ENCODE peak calls at places on chromosomes 6 and 20, in eight cellular contexts. One of them, this sample, is unnamed. For H3K4me1 and H3K36me3, the result is how much of the 10 kb centered on the place peaks cover.

GRCh38 chr6:163337958-163338357 is 76.6 kb upstream of the QKI start:
- DNase-seq in GM23338: no peak
- DNase-seq in endothelial cell of umbilical vein: no peak
- DNase-seq in sigmoid colon: no peak
- DNase-seq in stomach: no peak
- DNase-seq in suprapubic skin: no peak
- DNase-seq in Panc1: no peak
- DNase-seq in breast epithelium: no peak
- DNase-seq in this sample: no peak

GRCh38 chr6:36729169-36729549 is 31.5 kb downstream of the RAB44 start:
- DNase-seq in stomach: no peak
- DNase-seq in GM23338: no peak
- DNase-seq in breast epithelium: no peak
- DNase-seq in endothelial cell of umbilical vein: no peak
- DNase-seq in sigmoid colon: no peak
- DNase-seq in suprapubic skin: no peak
- DNase-seq in Panc1: no peak
- DNase-seq in this sample: no peak

GRCh38 chr20:64205611-64206026 is 41.4 kb downstream of the MYT1 start:
- DNase-seq in endothelial cell of umbilical vein: no peak
- DNase-seq in stomach: no peak
- DNase-seq in Panc1: no peak
- DNase-seq in breast epithelium: no peak
- DNase-seq in sigmoid colon: no peak
- DNase-seq in suprapubic skin: no peak
- DNase-seq in GM23338: no peak
- DNase-seq in this sample: no peak

GRCh38 chr6:35377002-35377401 is 34.6 kb downstream of the PPARD start:
- DNase-seq in Panc1: no peak
- DNase-seq in sigmoid colon: no peak
- DNase-seq in suprapubic skin: no peak
- DNase-seq in endothelial cell of umbilical vein: no peak
- DNase-seq in breast epithelium: no peak
- DNase-seq in stomach: no peak
- DNase-seq in GM23338: no peak
- DNase-seq in this sample: no peak

GRCh38 chr6:37343248-37343647 is 10.5 kb upstream of the RNF8 start:
- DNase-seq in stomach: no peak
- DNase-seq in suprapubic skin: no peak
- DNase-seq in Panc1: no peak
- DNase-seq in sigmoid colon: no peak
- DNase-seq in breast epithelium: no peak
- DNase-seq in endothelial cell of umbilical vein: no peak
- DNase-seq in GM23338: no peak
- DNase-seq in this sample: no peak

GRCh38 chr20:549720-550496 is 6.3 kb upstream of the CSNK2A1 start:
- DNase-seq in breast epithelium: no peak
- DNase-seq in GM23338: no peak
- DNase-seq in endothelial cell of umbilical vein: no peak
- DNase-seq in sigmoid colon: no peak
- DNase-seq in suprapubic skin: no peak
- DNase-seq in Panc1: no peak
- DNase-seq in stomach: no peak
- DNase-seq in this sample: no peak

GRCh38 chr6:154914288-154914687 is 80.8 kb upstream of the TIAM2 start:
- DNase-seq in sigmoid colon: no peak
- DNase-seq in breast epithelium: no peak
- DNase-seq in GM23338: no peak
- DNase-seq in Panc1: no peak
- DNase-seq in endothelial cell of umbilical vein: peak
- DNase-seq in suprapubic skin: peak
- DNase-seq in stomach: no peak
- DNase-seq in this sample: no peak

GRCh38 chr20:2173186-2173585 is 71.6 kb downstream of the STK35 start:
- DNase-seq in GM23338: no peak
- DNase-seq in sigmoid colon: no peak
- DNase-seq in breast epithelium: no peak
- DNase-seq in suprapubic skin: peak
- DNase-seq in endothelial cell of umbilical vein: no peak
- DNase-seq in Panc1: no peak
- DNase-seq in stomach: peak
- DNase-seq in this sample: no peak

GRCh38 chr6:33712914-33713313 is 1.4 kb upstream of the UQCC2 start:
- DNase-seq in stomach: no peak
- DNase-seq in endothelial cell of umbilical vein: no peak
- DNase-seq in breast epithelium: no peak
- DNase-seq in sigmoid colon: no peak
- DNase-seq in Panc1: no peak
- DNase-seq in GM23338: no peak
- DNase-seq in suprapubic skin: no peak
- DNase-seq in this sample: no peak

GRCh38 chr20:60147004-60147403 is 188.8 kb downstream of the CDH26 start:
- DNase-seq in endothelial cell of umbilical vein: no peak
- DNase-seq in breast epithelium: no peak
- DNase-seq in GM23338: no peak
- DNase-seq in suprapubic skin: no peak
- DNase-seq in Panc1: no peak
- DNase-seq in stomach: no peak
- DNase-seq in sigmoid colon: no peak
- DNase-seq in this sample: no peak

GRCh38 chr6:159044899-159045727 is at the start of gene TAGAP:
- DNase-seq in Panc1: no peak
- DNase-seq in GM23338: no peak
- DNase-seq in sigmoid colon: peak
- DNase-seq in suprapubic skin: no peak
- DNase-seq in stomach: peak
- DNase-seq in breast epithelium: no peak
- DNase-seq in endothelial cell of umbilical vein: no peak
- DNase-seq in this sample: peak

GRCh38 chr6:1396952-1397868 is 7.8 kb downstream of the FOXF2 start:
- DNase-seq in endothelial cell of umbilical vein: peak
- DNase-seq in sigmoid colon: peak
- DNase-seq in GM23338: peak
- DNase-seq in breast epithelium: no peak
- DNase-seq in Panc1: peak
- DNase-seq in suprapubic skin: peak
- DNase-seq in stomach: peak
- DNase-seq in this sample: no peak
- TF ChIP-seq POLR2AphosphoS5 in endothelial cell of umbilical vein: no peak
- TF ChIP-seq POLR2AphosphoS5 in sigmoid colon: peak
- TF ChIP-seq POLR2AphosphoS5 in GM23338: no peak
- TF ChIP-seq POLR2AphosphoS5 in breast epithelium: no peak
- TF ChIP-seq POLR2AphosphoS5 in Panc1: no peak
- TF ChIP-seq POLR2AphosphoS5 in suprapubic skin: no peak
- TF ChIP-seq POLR2AphosphoS5 in stomach: peak
- TF ChIP-seq POLR2AphosphoS5 in this sample: no peak

GRCh38 chr20:50085146-50085480 is 27.8 kb downstream of the UBE2V1 start:
- DNase-seq in Panc1: no peak
- DNase-seq in breast epithelium: peak
- DNase-seq in sigmoid colon: no peak
- DNase-seq in suprapubic skin: peak
- DNase-seq in GM23338: no peak
- DNase-seq in endothelial cell of umbilical vein: no peak
- DNase-seq in stomach: no peak
- DNase-seq in this sample: no peak

GRCh38 chr20:50085481-50086365 is 27.2 kb downstream of the UBE2V1 start:
- DNase-seq in suprapubic skin: peak
- DNase-seq in GM23338: peak
- DNase-seq in breast epithelium: no peak
- DNase-seq in endothelial cell of umbilical vein: peak
- DNase-seq in Panc1: no peak
- DNase-seq in stomach: no peak
- DNase-seq in sigmoid colon: no peak
- DNase-seq in this sample: no peak

GRCh38 chr20:50077818-50078601 is 34.9 kb downstream of the UBE2V1 start:
- DNase-seq in endothelial cell of umbilical vein: no peak
- DNase-seq in stomach: no peak
- DNase-seq in Panc1: no peak
- DNase-seq in GM23338: no peak
- DNase-seq in suprapubic skin: peak
- DNase-seq in breast epithelium: peak
- DNase-seq in sigmoid colon: no peak
- DNase-seq in this sample: no peak

GRCh38 chr20:50088022-50088421 is 24.9 kb downstream of the UBE2V1 start:
- DNase-seq in breast epithelium: no peak
- DNase-seq in GM23338: no peak
- DNase-seq in Panc1: no peak
- DNase-seq in suprapubic skin: no peak
- DNase-seq in endothelial cell of umbilical vein: no peak
- DNase-seq in stomach: no peak
- DNase-seq in sigmoid colon: no peak
- DNase-seq in this sample: no peak

GRCh38 chr20:50083034-50083433 is 29.9 kb downstream of the UBE2V1 start:
- DNase-seq in endothelial cell of umbilical vein: no peak
- DNase-seq in breast epithelium: peak
- DNase-seq in suprapubic skin: peak
- DNase-seq in sigmoid colon: no peak
- DNase-seq in Panc1: no peak
- DNase-seq in GM23338: no peak
- DNase-seq in stomach: no peak
- DNase-seq in this sample: no peak
- H3K4me1 ChIP-seq in endothelial cell of umbilical vein: under half
- H3K4me1 ChIP-seq in breast epithelium: under half
- H3K4me1 ChIP-seq in suprapubic skin: under half
- H3K4me1 ChIP-seq in sigmoid colon: under half
- H3K4me1 ChIP-seq in Panc1: under half
- H3K4me1 ChIP-seq in GM23338: under half
- H3K4me1 ChIP-seq in stomach: under half
- H3K4me1 ChIP-seq in this sample: under half

GRCh38 chr6:94052754-94053153 is 633.4 kb upstream of the EPHA7 start:
- DNase-seq in GM23338: peak
- DNase-seq in sigmoid colon: no peak
- DNase-seq in breast epithelium: no peak
- DNase-seq in Panc1: peak
- DNase-seq in stomach: no peak
- DNase-seq in endothelial cell of umbilical vein: no peak
- DNase-seq in suprapubic skin: no peak
- DNase-seq in this sample: no peak
- H3K36me3 ChIP-seq in GM23338: under half
- H3K36me3 ChIP-seq in sigmoid colon: under half
- H3K36me3 ChIP-seq in breast epithelium: under half
- H3K36me3 ChIP-seq in Panc1: under half
- H3K36me3 ChIP-seq in stomach: under half
- H3K36me3 ChIP-seq in endothelial cell of umbilical vein: under half
- H3K36me3 ChIP-seq in suprapubic skin: under half
- H3K36me3 ChIP-seq in this sample: under half

DNA sequence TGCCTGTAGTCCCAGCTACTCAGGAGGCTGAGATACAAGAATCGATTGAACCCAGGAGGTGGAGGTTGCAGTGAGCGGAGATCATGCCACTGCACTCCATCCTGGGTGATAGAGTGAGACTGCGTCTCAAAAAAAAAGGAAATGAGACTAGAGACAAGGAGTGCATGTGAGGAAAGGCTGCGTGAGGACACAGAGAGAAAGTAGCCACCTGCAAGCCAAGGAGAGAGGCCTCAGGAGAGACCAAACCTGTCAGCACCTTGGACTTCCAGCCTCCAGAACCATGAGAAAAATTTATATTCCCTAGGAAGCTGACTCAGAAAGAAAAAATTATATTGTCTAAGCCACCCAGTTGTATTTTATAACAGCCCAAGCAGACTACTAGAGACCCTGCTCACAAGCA is 7.4 kb upstream of the BEND3 start:
- DNase-seq in endothelial cell of umbilical vein: no peak
- DNase-seq in suprapubic skin: no peak
- DNase-seq in Panc1: no peak
- DNase-seq in sigmoid colon: no peak
- DNase-seq in GM23338: no peak
- DNase-seq in stomach: no peak
- DNase-seq in breast epithelium: no peak
- DNase-seq in this sample: no peak
- TF ChIP-seq POLR2AphosphoS5 in endothelial cell of umbilical vein: no peak
- TF ChIP-seq POLR2AphosphoS5 in suprapubic skin: no peak
- TF ChIP-seq POLR2AphosphoS5 in Panc1: no peak
- TF ChIP-seq POLR2AphosphoS5 in sigmoid colon: no peak
- TF ChIP-seq POLR2AphosphoS5 in GM23338: no peak
- TF ChIP-seq POLR2AphosphoS5 in stomach: no peak
- TF ChIP-seq POLR2AphosphoS5 in breast epithelium: no peak
- TF ChIP-seq POLR2AphosphoS5 in this sample: no peak

GRCh38 chr6:168892031-168892430 is 361.6 kb downstream of the THBS2 start:
- DNase-seq in Panc1: no peak
- DNase-seq in stomach: no peak
- DNase-seq in endothelial cell of umbilical vein: no peak
- DNase-seq in sigmoid colon: no peak
- DNase-seq in GM23338: peak
- DNase-seq in suprapubic skin: no peak
- DNase-seq in breast epithelium: no peak
- DNase-seq in this sample: no peak
- H3K4me1 ChIP-seq in Panc1: under half
- H3K4me1 ChIP-seq in stomach: under half
- H3K4me1 ChIP-seq in endothelial cell of umbilical vein: under half
- H3K4me1 ChIP-seq in sigmoid colon: half or more
- H3K4me1 ChIP-seq in GM23338: under half
- H3K4me1 ChIP-seq in suprapubic skin: under half
- H3K4me1 ChIP-seq in breast epithelium: under half
- H3K4me1 ChIP-seq in this sample: under half

GRCh38 chr6:10402648-10403311 is 12.1 kb downstream of the TFAP2A start:
- DNase-seq in endothelial cell of umbilical vein: no peak
- DNase-seq in breast epithelium: no peak
- DNase-seq in Panc1: no peak
- DNase-seq in stomach: no peak
- DNase-seq in GM23338: no peak
- DNase-seq in sigmoid colon: no peak
- DNase-seq in suprapubic skin: no peak
- DNase-seq in this sample: no peak
- H3K36me3 ChIP-seq in endothelial cell of umbilical vein: under half
- H3K36me3 ChIP-seq in breast epithelium: under half
- H3K36me3 ChIP-seq in Panc1: half or more
- H3K36me3 ChIP-seq in stomach: under half
- H3K36me3 ChIP-seq in GM23338: under half
- H3K36me3 ChIP-seq in sigmoid colon: under half
- H3K36me3 ChIP-seq in suprapubic skin: under half
- H3K36me3 ChIP-seq in this sample: under half

GRCh38 chr6:149060300-149060984 is 257.1 kb upstream of the TAB2 start:
- DNase-seq in suprapubic skin: no peak
- DNase-seq in GM23338: no peak
- DNase-seq in sigmoid colon: no peak
- DNase-seq in stomach: no peak
- DNase-seq in Panc1: no peak
- DNase-seq in breast epithelium: no peak
- DNase-seq in endothelial cell of umbilical vein: peak
- DNase-seq in this sample: no peak
- TF ChIP-seq POLR2AphosphoS5 in suprapubic skin: no peak
- TF ChIP-seq POLR2AphosphoS5 in GM23338: no peak
- TF ChIP-seq POLR2AphosphoS5 in sigmoid colon: no peak
- TF ChIP-seq POLR2AphosphoS5 in stomach: no peak
- TF ChIP-seq POLR2AphosphoS5 in Panc1: no peak
- TF ChIP-seq POLR2AphosphoS5 in breast epithelium: no peak
- TF ChIP-seq POLR2AphosphoS5 in endothelial cell of umbilical vein: peak
- TF ChIP-seq POLR2AphosphoS5 in this sample: peak

GRCh38 chr20:50821994-50822393 is 27.1 kb downstream of the BCAS4 start:
- DNase-seq in Panc1: no peak
- DNase-seq in GM23338: no peak
- DNase-seq in suprapubic skin: no peak
- DNase-seq in stomach: no peak
- DNase-seq in sigmoid colon: no peak
- DNase-seq in breast epithelium: no peak
- DNase-seq in endothelial cell of umbilical vein: no peak
- DNase-seq in this sample: no peak
- H3K4me1 ChIP-seq in Panc1: under half
- H3K4me1 ChIP-seq in GM23338: under half
- H3K4me1 ChIP-seq in suprapubic skin: under half
- H3K4me1 ChIP-seq in stomach: under half
- H3K4me1 ChIP-seq in sigmoid colon: under half
- H3K4me1 ChIP-seq in breast epithelium: under half
- H3K4me1 ChIP-seq in endothelial cell of umbilical vein: under half
- H3K4me1 ChIP-seq in this sample: under half

This sample was measured in vagina.